ENCODE peak calls at places on chromosomes 11 and 22, in ten cellular contexts. O is stimulated activated CD8-positive, alpha-beta memory T cell treated with anti-CD3 and anti-CD28 coated beads, Interleukin-7, amount 100 ng/mL, for 4 hours; J is K562; P is heart left ventricle; Y is NCI-H1092; L is stimulated activated CD4-positive, alpha-beta T cell treated with anti-CD3 and anti-CD28 coated beads, Interleukin-12 subunit alpha, Interleukin-12 subunit beta, amount 100 ng/mL, for 48 hours; K is fibroblast of the aortic adventitia; Q is left cardiac atrium; U is gastrocnemius medialis; S is GM19239. D is an unnamed sample.

GRCh38 chr11:75142714-75143419 is 8.0 kb upstream of the SLCO2B1 start:
- DNase-seq in O (peak; percentile 75), J (peak; percentile 91), P (peak; percentile 88), Y (no peak), L (peak; percentile 66), K (peak; percentile 87), Q (peak; percentile 88), U (peak; percentile 58), S (peak; percentile 66), D (peak; percentile 81)

GRCh38 chr11:95341246-95341645 is 110.2 kb upstream of the SESN3 start:
- DNase-seq in O (no peak), J (no peak), P (no peak), Y (no peak), L (no peak), K (no peak), Q (no peak), U (no peak), S (no peak), D (no peak)

GRCh38 chr11:113705871-113706654 is at the start of gene TMPRSS5:
- DNase-seq in O (no peak), J (no peak), P (no peak), Y (no peak), L (no peak), K (no peak), Q (no peak), U (no peak), S (no peak), D (no peak)

GRCh38 chr11:29268733-29269132 is 748.1 kb downstream of the KCNA4 start:
- DNase-seq in O (no peak), J (no peak), P (no peak), Y (no peak), L (no peak), K (no peak), Q (no peak), U (no peak), S (no peak), D (no peak)

GRCh38 chr11:62402226-62402625 is 16.6 kb upstream of the SCGB1A1 start:
- DNase-seq in O (peak; percentile 40), J (no peak), P (peak; percentile 79), Y (no peak), L (peak; percentile 17), K (peak; percentile 45), Q (peak; percentile 72), U (peak; percentile 65), S (no peak), D (no peak)

GRCh38 chr11:105861225-105861624 is 160.8 kb downstream of the MSANTD4 start:
- DNase-seq in O (no peak), J (no peak), P (no peak), Y (no peak), L (no peak), K (no peak), Q (no peak), U (no peak), S (no peak), D (no peak)

GRCh38 chr11:107042748-107043147 is 24.5 kb upstream of the GUCY1A2 start:
- DNase-seq in O (no peak), J (no peak), P (no peak), Y (no peak), L (no peak), K (no peak), Q (no peak), U (no peak), S (no peak), D (no peak)

GRCh38 chr11:83194284-83195175 is 1.0 kb downstream of the ANKRD42 start:
- DNase-seq in O (peak; percentile 54), J (peak; percentile 70), P (peak; percentile 68), Y (no peak), L (peak; percentile 31), K (peak; percentile 68), Q (peak; percentile 81), U (peak; percentile 61), S (peak; percentile 19), D (peak; percentile 94)

GRCh38 chr11:46417711-46418110 is 26.1 kb upstream of the CHRM4 start:
- DNase-seq in O (no peak), J (no peak), P (no peak), Y (no peak), L (no peak), K (no peak), Q (no peak), U (no peak), S (no peak), D (no peak)

GRCh38 chr11:76293189-76293631 is 86.9 kb upstream of the WNT11 start:
- DNase-seq in O (no peak), J (no peak), P (no peak), Y (no peak), L (peak; percentile 20), K (no peak), Q (no peak), U (no peak), S (peak; percentile 48), D (no peak)

GRCh38 chr11:122851366-122852011 is 13.2 kb downstream of the CRTAM start:
- DNase-seq in O (no peak), J (no peak), P (no peak), Y (no peak), L (no peak), K (no peak), Q (no peak), U (no peak), S (no peak), D (no peak)

GRCh38 chr11:129946256-129946655 is 50.9 kb upstream of the NFRKB start:
- DNase-seq in O (no peak), J (no peak), P (no peak), Y (no peak), L (no peak), K (no peak), Q (no peak), U (no peak), S (no peak), D (no peak)

GRCh38 chr11:119567667-119568582 is 145.0 kb upstream of the THY1 start:
- DNase-seq in O (no peak), J (peak; percentile 41), P (peak; percentile 31), Y (peak; percentile 57), L (no peak), K (peak; percentile 94), Q (no peak), U (no peak), S (no peak), D (peak; percentile 93)

GRCh38 chr11:134654161-134654915 is 242.3 kb upstream of the B3GAT1 start:
- DNase-seq in O (peak; percentile 40), J (no peak), P (no peak), Y (no peak), L (peak; percentile 24), K (no peak), Q (no peak), U (no peak), S (no peak), D (no peak)

GRCh38 chr22:25054943-25055511 is 102.5 kb downstream of the KIAA1671 start:
- DNase-seq in O (peak; percentile 26), J (no peak), P (no peak), Y (no peak), L (no peak), K (peak; percentile 21), Q (peak; percentile 7), U (peak; percentile 30), S (no peak), D (no peak)

GRCh38 chr11:132361011-132361550 is 990.7 kb downstream of the NTM start:
- DNase-seq in O (no peak), J (no peak), P (no peak), Y (no peak), L (no peak), K (no peak), Q (no peak), U (no peak), S (no peak), D (no peak)

GRCh38 chr22:23305321-23305910 is 125.1 kb downstream of the BCR start:
- DNase-seq in O (no peak), J (no peak), P (no peak), Y (no peak), L (no peak), K (peak; percentile 41), Q (peak; percentile 64), U (no peak), S (no peak), D (peak; percentile 32)

GRCh38 chr22:38110863-38111852 is 674 bp upstream of the BAIAP2L2 start:
- DNase-seq in O (no peak), J (peak; percentile 29), P (no peak), Y (no peak), L (no peak), K (peak; percentile 46), Q (no peak), U (no peak), S (no peak), D (no peak)

GRCh38 chr11:44600739-44601416 is 35.4 kb downstream of the CD82 start:
- DNase-seq in O (no peak), J (no peak), P (peak; percentile 76), Y (peak; percentile 53), L (no peak), K (no peak), Q (no peak), U (no peak), S (peak; percentile 30), D (no peak)

GRCh38 chr11:75597636-75598035 is 35.6 kb downstream of the SERPINH1 start:
- DNase-seq in O (no peak), J (peak; percentile 71), P (no peak), Y (peak; percentile 58), L (no peak), K (peak; percentile 18), Q (no peak), U (no peak), S (peak; percentile 36), D (no peak)

GRCh38 chr11:3916962-3917361 is 61.5 kb downstream of the STIM1 start:
- DNase-seq in O (no peak), J (no peak), P (no peak), Y (no peak), L (peak; percentile 21), K (no peak), Q (no peak), U (no peak), S (no peak), D (no peak)

GRCh38 chr11:75812542-75813040 is 2.4 kb upstream of the UVRAG start:
- DNase-seq in O (no peak), J (no peak), P (no peak), Y (no peak), L (no peak), K (no peak), Q (no peak), U (no peak), S (no peak), D (no peak)

GRCh38 chr11:77517753-77518152 is 43.9 kb upstream of the PAK1 start:
- DNase-seq in O (no peak), J (no peak), P (no peak), Y (no peak), L (no peak), K (no peak), Q (no peak), U (no peak), S (no peak), D (no peak)

GRCh38 chr11:118003021-118003423 is 16.8 kb downstream of the IL10RA start:
- DNase-seq in O (no peak), J (peak; percentile 58), P (no peak), Y (no peak), L (no peak), K (no peak), Q (no peak), U (no peak), S (no peak), D (no peak)

GRCh38 chr22:49261616-49262015 is 566.1 kb downstream of the BRD1 start:
- DNase-seq in O (no peak), J (no peak), P (no peak), Y (no peak), L (no peak), K (no peak), Q (no peak), U (no peak), S (no peak), D (no peak)

GRCh38 chr11:2428322-2428795 is 16.0 kb downstream of the TRPM5 start:
- DNase-seq in O (peak; percentile 61), J (peak; percentile 72), P (peak; percentile 83), Y (peak; percentile 59), L (peak; percentile 86), K (peak; percentile 43), Q (peak; percentile 76), U (peak; percentile 50), S (peak; percentile 67), D (peak; percentile 78)

GRCh38 chr11:15697437-15698236 is 582.9 kb downstream of the INSC start:
- DNase-seq in O (no peak), J (no peak), P (no peak), Y (no peak), L (no peak), K (no peak), Q (no peak), U (no peak), S (no peak), D (no peak)

GRCh38 chr11:96096360-96096759 is 172.5 kb upstream of the MTMR2 start:
- DNase-seq in O (no peak), J (no peak), P (no peak), Y (no peak), L (no peak), K (no peak), Q (no peak), U (no peak), S (no peak), D (no peak)

D was measured in adipocyte.